ENCODE peak calls at places on chromosome 15, in five cellular contexts. I, G, S, R and D are unnamed samples.

GRCh38 chr15:75178938-75179772 is 22.5 kb upstream of the C15orf39 start:
- DNase-seq in R (no peak), G (no peak), S (no peak), I (no peak), D (no peak)

GRCh38 chr15:101808201-101808600 is 3.8 kb upstream of the OR4F15 start:
- DNase-seq in R (no peak), I (no peak), G (peak; percentile 67), S (no peak), D (no peak)

GRCh38 chr15:39075756-39076341 is 505.0 kb upstream of the THBS1 start:
- DNase-seq in G (peak; percentile 31), S (no peak), R (no peak), I (no peak), D (no peak)

GRCh38 chr15:27770769-27771554 is 328.2 kb downstream of the OCA2 start:
- DNase-seq in S (no peak), I (no peak), G (no peak), R (no peak), D (no peak)

GRCh38 chr15:58161436-58161835 is 23.3 kb downstream of the AQP9 start:
- DNase-seq in I (no peak), R (no peak), S (no peak), G (no peak), D (no peak)

GRCh38 chr15:76058714-76059319 is 968 bp upstream of the TMEM266 start:
- DNase-seq in G (no peak), S (peak; percentile 21), I (peak; percentile 20), R (no peak), D (peak; percentile 27)

GRCh38 chr15:98154863-98155262 is 194.4 kb downstream of the ARRDC4 start:
- DNase-seq in I (no peak), R (no peak), G (peak; percentile 80), S (peak; percentile 33), D (peak; percentile 97)

GRCh38 chr15:42932833-42933515 is 12.4 kb upstream of the TTBK2 start:
- DNase-seq in S (no peak), G (no peak), R (no peak), I (no peak), D (peak; percentile 79)

GRCh38 chr15:90638963-90639362 is 78.2 kb upstream of the BLM start:
- DNase-seq in R (no peak), I (no peak), G (no peak), S (no peak), D (no peak)

GRCh38 chr15:35667908-35668307 is 121.9 kb upstream of the DPH6 start:
- DNase-seq in G (no peak), S (no peak), R (no peak), I (no peak), D (no peak)

GRCh38 chr15:48682949-48683651 is 37.6 kb upstream of the FBN1 start:
- DNase-seq in G (peak; percentile 36), I (peak; percentile 29), R (peak; percentile 91), S (no peak), D (peak; percentile 83)

GRCh38 chr15:62994975-62995730 is 47.4 kb upstream of the TPM1 start:
- DNase-seq in G (peak; percentile 62), S (no peak), I (no peak), R (no peak), D (peak; percentile 85)

GRCh38 chr15:26731965-26732364 is 40.9 kb downstream of the GABRB3 start:
- DNase-seq in R (no peak), I (no peak), S (no peak), G (no peak), D (no peak)

GRCh38 chr15:63948971-63949370 is 97.3 kb downstream of the DAPK2 start:
- DNase-seq in R (no peak), S (no peak), G (peak; percentile 39), I (peak; percentile 9), D (no peak)

GRCh38 chr15:29270169-29270955 is 740 bp upstream of the NSMCE3 start:
- DNase-seq in S (no peak), G (peak; percentile 55), I (peak; percentile 21), R (peak; percentile 54), D (peak; percentile 68)

GRCh38 chr15:76533995-76534394 is 197.4 kb downstream of the ISL2 start:
- DNase-seq in I (no peak), S (no peak), G (peak; percentile 3), R (no peak), D (no peak)

GRCh38 chr15:69903476-69904295 is 194.0 kb downstream of the TLE3 start:
- DNase-seq in G (peak; percentile 25), S (no peak), R (peak; percentile 46), I (no peak), D (no peak)

GRCh38 chr15:44536298-44536961 is 517 bp upstream of the EIF3J start:
- DNase-seq in G (peak; percentile 76), R (no peak), S (peak; percentile 91), I (peak; percentile 91), D (peak; percentile 76)

GRCh38 chr15:98967096-98967495 is 40.5 kb downstream of the PGPEP1L start:
- DNase-seq in I (no peak), R (no peak), S (no peak), G (no peak), D (peak; percentile 75)

GRCh38 chr15:28896944-28897343 is 11.2 kb downstream of the APBA2 start:
- DNase-seq in G (peak; percentile 96), S (no peak), R (peak; percentile 82), I (no peak), D (peak; percentile 54)

GRCh38 chr15:40310001-40310959 is 2.5 kb upstream of the PLCB2 start:
- DNase-seq in R (peak; percentile 57), I (peak; percentile 64), G (no peak), S (peak; percentile 86), D (no peak)

GRCh38 chr15:89777821-89778380 is 1.8 kb downstream of the MESP2 start:
- DNase-seq in S (peak; percentile 51), R (no peak), I (no peak), G (no peak), D (no peak)

GRCh38 chr15:35665855-35666536 is 120.0 kb upstream of the DPH6 start:
- DNase-seq in S (no peak), G (no peak), I (no peak), R (peak; percentile 49), D (no peak)

GRCh38 chr15:52680041-52680391 is 828 bp upstream of the ATOSA start:
- DNase-seq in R (peak; percentile 15), S (no peak), G (peak; percentile 11), I (no peak), D (no peak)

GRCh38 chr15:99410477-99410876 is 155.3 kb upstream of the MEF2A start:
- DNase-seq in R (no peak), S (no peak), I (no peak), G (no peak), D (no peak)

GRCh38 chr15:63890617-63891016 is 56.9 kb upstream of the HERC1 start:
- DNase-seq in R (no peak), S (no peak), I (no peak), G (no peak), D (no peak)

GRCh38 chr15:80645494-80646065 is 49.5 kb upstream of the ABHD17C start:
- DNase-seq in G (peak; percentile 34), S (no peak), I (no peak), R (no peak), D (no peak)

GRCh38 chr15:64566629-64567427 is 106.5 kb downstream of the ZNF609 start:
- DNase-seq in G (no peak), R (no peak), I (no peak), S (no peak), D (no peak)

GRCh38 chr15:56619881-56620280 is 113.4 kb downstream of the ZNF280D start:
- DNase-seq in R (no peak), G (no peak), I (no peak), S (no peak), D (no peak)

GRCh38 chr15:56613826-56614225 is 119.5 kb downstream of the ZNF280D start:
- DNase-seq in R (no peak), G (no peak), I (no peak), S (no peak), D (no peak)

GRCh38 chr15:56617628-56618027 is 115.7 kb downstream of the ZNF280D start:
- DNase-seq in G (no peak), I (no peak), S (no peak), R (no peak), D (no peak)

DNA sequence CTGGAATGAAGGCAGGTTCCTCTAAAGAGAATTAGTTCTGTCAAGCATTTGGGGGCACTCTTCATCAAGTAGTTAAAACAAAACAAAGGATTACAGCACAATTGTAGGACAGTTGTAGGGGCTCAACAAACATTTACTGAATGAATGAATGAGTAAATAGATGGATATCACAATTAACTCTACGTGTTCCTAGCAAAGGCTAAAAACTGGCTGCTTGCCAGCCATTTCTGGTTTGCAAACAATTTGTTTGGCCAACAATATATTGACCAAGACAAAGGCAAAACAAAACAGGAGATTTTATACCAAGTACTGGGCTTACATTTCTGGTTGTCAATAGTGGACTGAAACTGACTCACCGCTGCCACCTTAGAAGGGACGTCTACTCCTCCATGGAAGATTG is 116.8 kb downstream of the ZNF280D start:
- DNase-seq in S (peak; percentile 21), R (no peak), I (no peak), G (no peak), D (no peak)
- TF ChIP-seq CTCF in S (no peak), R (no peak), I (no peak), G (no peak), D (no peak)

DNA sequence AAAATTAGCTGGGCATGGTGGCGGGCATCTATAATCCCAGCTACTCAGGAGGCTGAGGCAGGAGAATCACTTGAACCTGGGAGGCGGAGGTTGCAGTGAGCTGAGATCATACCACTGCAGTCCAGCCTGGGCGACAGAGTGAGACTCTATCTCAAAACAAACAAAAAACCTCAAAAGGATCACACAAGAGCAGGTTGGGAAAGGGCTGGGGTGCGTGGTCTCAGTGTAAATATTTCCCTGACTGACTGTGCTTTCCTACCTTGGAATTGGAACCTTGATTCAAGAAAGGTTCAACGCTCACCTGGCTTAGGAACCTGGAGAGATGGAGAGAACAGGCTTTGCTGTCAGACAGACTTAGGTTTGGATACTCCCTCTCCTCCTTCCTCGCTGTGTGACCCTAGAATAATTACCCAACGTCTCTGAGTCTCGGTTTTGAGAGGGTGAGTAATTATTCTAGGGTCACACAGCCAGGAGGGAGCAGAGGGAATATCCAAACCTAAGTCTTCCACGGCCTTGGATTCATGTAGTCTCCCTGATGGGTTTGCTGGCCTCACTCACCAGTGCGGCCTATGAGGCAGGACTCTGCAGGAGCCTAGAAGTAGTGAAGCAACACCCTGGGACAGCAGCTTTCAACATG is 24.6 kb downstream of the CYP19A1 start:
- DNase-seq in S (no peak), G (no peak), R (no peak), I (no peak), D (no peak)
- H3K4me3 ChIP-seq in S (no peak overlapping the region), G (no peak overlapping the region), R (no peak overlapping the region), I (no peak overlapping the region), D (no peak overlapping the region)

GRCh38 chr15:60399931-60400330 is 2.1 kb upstream of the ANXA2 start:
- DNase-seq in R (peak; percentile 48), I (no peak), G (peak; percentile 81), S (no peak), D (peak; percentile 71)
- TF ChIP-seq CTCF in R (no peak), I (no peak), G (no peak), S (no peak), D (no peak)

GRCh38 chr15:71115567-71116351 is 488 bp downstream of the THSD4 start:
- DNase-seq in S (peak; percentile 39), R (peak; percentile 62), I (peak; percentile 72), G (peak; percentile 48), D (peak; percentile 50)

GRCh38 chr15:71116366-71116765 is 1.1 kb downstream of the THSD4 start:
- DNase-seq in I (peak; percentile 60), G (no peak), R (no peak), S (no peak), D (no peak)

GRCh38 chr15:71114066-71114680 is 1.1 kb upstream of the THSD4 start:
- DNase-seq in G (no peak), R (no peak), S (no peak), I (no peak), D (no peak)

GRCh38 chr15:71116942-71117341 is 1.7 kb downstream of the THSD4 start:
- DNase-seq in S (no peak), R (no peak), I (peak; percentile 64), G (no peak), D (no peak)

GRCh38 chr15:71114887-71115566 is at the start of gene THSD4:
- DNase-seq in R (peak; percentile 79), I (peak; percentile 76), G (peak; percentile 57), S (peak; percentile 85), D (no peak)
- H3K4me3 ChIP-seq in R (peak within 1 kb of the TSS; percentile 62), I (peak within 1 kb of the TSS; percentile 71), G (peak within 1 kb of the TSS; percentile 76), S (peak within 1 kb of the TSS; percentile 57), D (peak within 1 kb of the TSS; percentile 78)